ENCODE peak calls at places on chromosomes 3 and 15, in six cellular contexts. One of them, this sample, is unnamed.

GRCh38 chr15:90106522-90107117 is 4.4 kb upstream of the IDH2 start:
- DNase-seq in type B pancreatic cell: no peak
- DNase-seq in fibroblast of gingiva: peak; percentile 55
- DNase-seq in fibroblast of the conjunctiva: no peak
- DNase-seq in EL: peak; percentile 65
- DNase-seq in stimulated activated CD4-positive, alpha-beta T cell treated with anti-CD3 and anti-CD28 coated beads, Interleukin-12 subunit alpha, Interleukin-12 subunit beta, amount 100 ng/mL, for 48 hours: no peak
- DNase-seq in this sample: no peak

GRCh38 chr3:852033-852432 is 240.8 kb upstream of the CNTN6 start:
- DNase-seq in type B pancreatic cell: no peak
- DNase-seq in fibroblast of gingiva: no peak
- DNase-seq in fibroblast of the conjunctiva: no peak
- DNase-seq in EL: no peak
- DNase-seq in stimulated activated CD4-positive, alpha-beta T cell treated with anti-CD3 and anti-CD28 coated beads, Interleukin-12 subunit alpha, Interleukin-12 subunit beta, amount 100 ng/mL, for 48 hours: no peak
- DNase-seq in this sample: no peak

GRCh38 chr3:9770276-9770812 is 597 bp upstream of the CAMK1 start:
- DNase-seq in type B pancreatic cell: no peak
- DNase-seq in fibroblast of gingiva: peak; percentile 74
- DNase-seq in fibroblast of the conjunctiva: peak; percentile 65
- DNase-seq in EL: no peak
- DNase-seq in stimulated activated CD4-positive, alpha-beta T cell treated with anti-CD3 and anti-CD28 coated beads, Interleukin-12 subunit alpha, Interleukin-12 subunit beta, amount 100 ng/mL, for 48 hours: no peak
- DNase-seq in this sample: peak; percentile 50

GRCh38 chr3:189488241-189488767 is 142.9 kb upstream of the TP63 start:
- DNase-seq in type B pancreatic cell: no peak
- DNase-seq in fibroblast of gingiva: no peak
- DNase-seq in fibroblast of the conjunctiva: peak; percentile 5
- DNase-seq in EL: peak; percentile 95
- DNase-seq in stimulated activated CD4-positive, alpha-beta T cell treated with anti-CD3 and anti-CD28 coated beads, Interleukin-12 subunit alpha, Interleukin-12 subunit beta, amount 100 ng/mL, for 48 hours: no peak
- DNase-seq in this sample: no peak

GRCh38 chr3:46564190-46565112 is 1.7 kb downstream of the LRRC2 start:
- DNase-seq in type B pancreatic cell: no peak
- DNase-seq in fibroblast of gingiva: peak; percentile 33
- DNase-seq in fibroblast of the conjunctiva: no peak
- DNase-seq in EL: peak; percentile 27
- DNase-seq in stimulated activated CD4-positive, alpha-beta T cell treated with anti-CD3 and anti-CD28 coated beads, Interleukin-12 subunit alpha, Interleukin-12 subunit beta, amount 100 ng/mL, for 48 hours: no peak
- DNase-seq in this sample: no peak

GRCh38 chr3:41200669-41201021 is 1.3 kb downstream of the CTNNB1 start:
- DNase-seq in type B pancreatic cell: no peak
- DNase-seq in fibroblast of gingiva: peak; percentile 49
- DNase-seq in fibroblast of the conjunctiva: peak; percentile 3
- DNase-seq in EL: peak; percentile 72
- DNase-seq in stimulated activated CD4-positive, alpha-beta T cell treated with anti-CD3 and anti-CD28 coated beads, Interleukin-12 subunit alpha, Interleukin-12 subunit beta, amount 100 ng/mL, for 48 hours: no peak
- DNase-seq in this sample: no peak

GRCh38 chr3:84547971-84548970 is 410.5 kb upstream of the CADM2 start:
- DNase-seq in type B pancreatic cell: no peak
- DNase-seq in fibroblast of gingiva: no peak
- DNase-seq in fibroblast of the conjunctiva: no peak
- DNase-seq in EL: no peak
- DNase-seq in stimulated activated CD4-positive, alpha-beta T cell treated with anti-CD3 and anti-CD28 coated beads, Interleukin-12 subunit alpha, Interleukin-12 subunit beta, amount 100 ng/mL, for 48 hours: no peak
- DNase-seq in this sample: no peak

GRCh38 chr15:58179206-58179605 is 41.0 kb downstream of the AQP9 start:
- DNase-seq in type B pancreatic cell: no peak
- DNase-seq in fibroblast of gingiva: no peak
- DNase-seq in fibroblast of the conjunctiva: no peak
- DNase-seq in EL: peak; percentile 23
- DNase-seq in stimulated activated CD4-positive, alpha-beta T cell treated with anti-CD3 and anti-CD28 coated beads, Interleukin-12 subunit alpha, Interleukin-12 subunit beta, amount 100 ng/mL, for 48 hours: no peak
- DNase-seq in this sample: no peak

GRCh38 chr15:49082960-49083359 is 36.7 kb upstream of the SECISBP2L start:
- DNase-seq in type B pancreatic cell: no peak
- DNase-seq in fibroblast of gingiva: peak; percentile 78
- DNase-seq in fibroblast of the conjunctiva: peak; percentile 67
- DNase-seq in EL: peak; percentile 51
- DNase-seq in stimulated activated CD4-positive, alpha-beta T cell treated with anti-CD3 and anti-CD28 coated beads, Interleukin-12 subunit alpha, Interleukin-12 subunit beta, amount 100 ng/mL, for 48 hours: no peak
- DNase-seq in this sample: no peak

GRCh38 chr3:179603831-179604230 is 607 bp downstream of the MRPL47 start:
- DNase-seq in type B pancreatic cell: no peak
- DNase-seq in fibroblast of gingiva: no peak
- DNase-seq in fibroblast of the conjunctiva: no peak
- DNase-seq in EL: no peak
- DNase-seq in stimulated activated CD4-positive, alpha-beta T cell treated with anti-CD3 and anti-CD28 coated beads, Interleukin-12 subunit alpha, Interleukin-12 subunit beta, amount 100 ng/mL, for 48 hours: no peak
- DNase-seq in this sample: no peak

GRCh38 chr3:140497331-140497730 is 180.5 kb upstream of the TRIM42 start:
- DNase-seq in type B pancreatic cell: no peak
- DNase-seq in fibroblast of gingiva: no peak
- DNase-seq in fibroblast of the conjunctiva: no peak
- DNase-seq in EL: no peak
- DNase-seq in stimulated activated CD4-positive, alpha-beta T cell treated with anti-CD3 and anti-CD28 coated beads, Interleukin-12 subunit alpha, Interleukin-12 subunit beta, amount 100 ng/mL, for 48 hours: no peak
- DNase-seq in this sample: no peak

GRCh38 chr3:136955813-136956212 is 2.0 kb upstream of the IL20RB start:
- DNase-seq in type B pancreatic cell: no peak
- DNase-seq in fibroblast of gingiva: peak; percentile 88
- DNase-seq in fibroblast of the conjunctiva: peak; percentile 72
- DNase-seq in EL: peak; percentile 94
- DNase-seq in stimulated activated CD4-positive, alpha-beta T cell treated with anti-CD3 and anti-CD28 coated beads, Interleukin-12 subunit alpha, Interleukin-12 subunit beta, amount 100 ng/mL, for 48 hours: no peak
- DNase-seq in this sample: no peak

GRCh38 chr15:66085128-66085527 is 168.4 kb downstream of the MEGF11 start:
- DNase-seq in type B pancreatic cell: no peak
- DNase-seq in fibroblast of gingiva: no peak
- DNase-seq in fibroblast of the conjunctiva: no peak
- DNase-seq in EL: no peak
- DNase-seq in stimulated activated CD4-positive, alpha-beta T cell treated with anti-CD3 and anti-CD28 coated beads, Interleukin-12 subunit alpha, Interleukin-12 subunit beta, amount 100 ng/mL, for 48 hours: peak; percentile 35
- DNase-seq in this sample: no peak

GRCh38 chr3:189167027-189167766 is 4.6 kb upstream of the TPRG1 start:
- DNase-seq in type B pancreatic cell: no peak
- DNase-seq in fibroblast of gingiva: no peak
- DNase-seq in fibroblast of the conjunctiva: no peak
- DNase-seq in EL: no peak
- DNase-seq in stimulated activated CD4-positive, alpha-beta T cell treated with anti-CD3 and anti-CD28 coated beads, Interleukin-12 subunit alpha, Interleukin-12 subunit beta, amount 100 ng/mL, for 48 hours: no peak
- DNase-seq in this sample: no peak

GRCh38 chr3:126212629-126213375 is 32.4 kb upstream of the ALDH1L1 start:
- DNase-seq in type B pancreatic cell: peak; percentile 79
- DNase-seq in fibroblast of gingiva: peak; percentile 46
- DNase-seq in fibroblast of the conjunctiva: peak; percentile 16
- DNase-seq in EL: peak; percentile 66
- DNase-seq in stimulated activated CD4-positive, alpha-beta T cell treated with anti-CD3 and anti-CD28 coated beads, Interleukin-12 subunit alpha, Interleukin-12 subunit beta, amount 100 ng/mL, for 48 hours: no peak
- DNase-seq in this sample: no peak

This sample was measured in thoracic aorta.